ENCODE peak calls at places on chromosomes 4 and X, in four cellular contexts. N, O, A and I are unnamed samples.

GRCh38 chr4:38489924-38490639 is 173.9 kb upstream of the KLF3 start:
- DNase-seq in N (peak), O (no peak), A (no peak), I (no peak)

GRCh38 chr4:103050736-103051436 is 25.7 kb downstream of the SLC9B2 start:
- DNase-seq in N (no peak), O (no peak), A (no peak), I (no peak)

GRCh38 chr4:101954351-101954750 is 163.8 kb downstream of the BANK1 start:
- DNase-seq in N (no peak), O (no peak), A (no peak), I (no peak)

GRCh38 chr4:27068151-27068862 is 207.7 kb downstream of the STIM2 start:
- DNase-seq in N (no peak), O (no peak), A (no peak), I (no peak)

GRCh38 chr4:47913328-47913727 is 1.1 kb downstream of the NFXL1 start:
- DNase-seq in N (peak), O (no peak), A (no peak), I (no peak)

GRCh38 chrX:67787196-67787595 is 243.4 kb downstream of the AR start:
- DNase-seq in N (no peak), O (no peak), A (no peak), I (no peak)

GRCh38 chr4:78613522-78614311 is 62.1 kb downstream of the ANXA3 start:
- DNase-seq in N (no peak), O (peak), A (no peak), I (no peak)

GRCh38 chr4:4477391-4477790 is 64.5 kb downstream of the STX18 start:
- DNase-seq in N (no peak), O (no peak), A (no peak), I (no peak)

GRCh38 chrX:56813318-56813837 is 84.3 kb downstream of the NBDY start:
- DNase-seq in N (no peak), O (no peak), A (no peak), I (no peak)

GRCh38 chr4:78553526-78554060 is 2.0 kb downstream of the ANXA3 start:
- DNase-seq in N (peak), O (no peak), A (no peak), I (no peak)

GRCh38 chr4:24266014-24266413 is 318.3 kb downstream of the DHX15 start:
- DNase-seq in N (no peak), O (no peak), A (no peak), I (no peak)

GRCh38 chrX:72620550-72621145 is 48.0 kb upstream of the HDAC8 start:
- DNase-seq in N (peak), O (peak), A (no peak), I (no peak)

GRCh38 chr4:73172166-73172565 is 86.4 kb downstream of the ANKRD17 start:
- DNase-seq in N (no peak), O (no peak), A (no peak), I (no peak)

GRCh38 chrX:12975999-12976558 is 1.2 kb downstream of the TMSB4X start:
- DNase-seq in N (no peak), O (peak), A (no peak), I (no peak)

GRCh38 chr4:12943069-12943468 is 541.1 kb downstream of the RAB28 start:
- DNase-seq in N (peak), O (no peak), A (no peak), I (no peak)

GRCh38 chr4:10020871-10021676 is at the start of gene SLC2A9:
- DNase-seq in N (peak), O (no peak), A (no peak), I (no peak)
- TF ChIP-seq ZNF274 in N (peak), O (no peak), A (no peak), I (no peak)

GRCh38 chrX:1686642-1687041 is 71.8 kb downstream of the ASMT start:
- DNase-seq in N (no peak), O (no peak), A (no peak), I (no peak)
- TF ChIP-seq ZNF274 in N (no peak), O (no peak), A (no peak), I (no peak)

GRCh38 chrX:113399501-113400192 is 559.0 kb upstream of the AMOT start:
- DNase-seq in N (peak), O (no peak), A (no peak), I (no peak)
- TF ChIP-seq ZNF274 in N (no peak), O (no peak), A (no peak), I (no peak)

DNA sequence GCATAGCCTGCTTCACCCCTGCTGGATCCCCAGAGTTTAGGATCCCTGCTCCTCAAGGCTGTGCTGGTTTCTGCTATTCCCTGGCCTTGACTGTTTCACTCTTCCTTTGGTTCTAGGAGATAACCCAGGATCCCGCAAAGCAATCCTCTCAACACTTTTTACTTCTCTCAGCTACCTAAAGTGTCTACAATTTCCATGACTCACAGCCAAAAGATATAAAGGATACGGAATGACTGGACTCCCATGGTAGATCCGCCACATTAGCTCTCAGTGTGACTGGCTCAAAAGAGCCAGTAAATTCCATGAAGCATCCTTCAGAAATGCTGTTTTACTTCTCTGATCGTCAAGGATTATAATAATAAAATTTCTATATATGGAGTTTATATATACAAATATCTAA is 66.3 kb upstream of the TMEM164 start:
- DNase-seq in N (no peak), O (no peak), A (no peak), I (no peak)
- TF ChIP-seq ZNF274 in N (no peak), O (no peak), A (no peak), I (no peak)

GRCh38 chrX:34521563-34521962 is 135.5 kb downstream of the TMEM47 start:
- DNase-seq in N (no peak), O (no peak), A (no peak), I (peak)
- TF ChIP-seq ZNF274 in N (no peak), O (no peak), A (no peak), I (no peak)